ENCODE peak calls at places on chromosome 4, in four cellular contexts. One of them, this sample, is unnamed.

GRCh38 chr4:121726642-121727268 is 30.0 kb upstream of the ANXA5 start:
- DNase-seq in fibroblast of lung: peak
- DNase-seq in hepatocyte: peak
- DNase-seq in CD4-positive, alpha-beta T cell: no peak
- DNase-seq in this sample: peak

GRCh38 chr4:164888096-164888495 is 11.1 kb downstream of the APELA start:
- DNase-seq in fibroblast of lung: no peak
- DNase-seq in hepatocyte: no peak
- DNase-seq in CD4-positive, alpha-beta T cell: no peak
- DNase-seq in this sample: no peak

GRCh38 chr4:66927937-66928336 is 617.4 kb downstream of the CENPC start:
- DNase-seq in fibroblast of lung: peak
- DNase-seq in hepatocyte: no peak
- DNase-seq in CD4-positive, alpha-beta T cell: no peak
- DNase-seq in this sample: no peak

GRCh38 chr4:79273918-79274317 is 51.9 kb downstream of the NAA11 start:
- DNase-seq in fibroblast of lung: no peak
- DNase-seq in hepatocyte: no peak
- DNase-seq in CD4-positive, alpha-beta T cell: no peak
- DNase-seq in this sample: no peak

GRCh38 chr4:53809816-53810215 is 218.5 kb upstream of the LNX1 start:
- DNase-seq in fibroblast of lung: no peak
- DNase-seq in hepatocyte: no peak
- DNase-seq in CD4-positive, alpha-beta T cell: no peak
- DNase-seq in this sample: no peak

GRCh38 chr4:7777017-7777710 is 162.5 kb downstream of the AFAP1 start:
- DNase-seq in fibroblast of lung: no peak
- DNase-seq in hepatocyte: no peak
- DNase-seq in CD4-positive, alpha-beta T cell: no peak
- DNase-seq in this sample: no peak

GRCh38 chr4:174096456-174096855 is 187.0 kb downstream of the FBXO8 start:
- DNase-seq in fibroblast of lung: no peak
- DNase-seq in hepatocyte: no peak
- DNase-seq in CD4-positive, alpha-beta T cell: no peak
- DNase-seq in this sample: no peak

GRCh38 chr4:8688041-8688907 is 95.7 kb downstream of the CPZ start:
- DNase-seq in fibroblast of lung: no peak
- DNase-seq in hepatocyte: peak
- DNase-seq in CD4-positive, alpha-beta T cell: no peak
- DNase-seq in this sample: peak

GRCh38 chr4:5460106-5460801 is 248.1 kb downstream of the EVC2 start:
- DNase-seq in fibroblast of lung: peak
- DNase-seq in hepatocyte: peak
- DNase-seq in CD4-positive, alpha-beta T cell: no peak
- DNase-seq in this sample: peak

GRCh38 chr4:1204286-1204827 is 32.0 kb upstream of the SPON2 start:
- DNase-seq in fibroblast of lung: no peak
- DNase-seq in hepatocyte: no peak
- DNase-seq in CD4-positive, alpha-beta T cell: no peak
- DNase-seq in this sample: no peak

GRCh38 chr4:40471923-40472322 is 136.8 kb downstream of the CHRNA9 start:
- DNase-seq in fibroblast of lung: peak
- DNase-seq in hepatocyte: no peak
- DNase-seq in CD4-positive, alpha-beta T cell: no peak
- DNase-seq in this sample: peak

GRCh38 chr4:93827272-93827947 is 1.1 kb upstream of the ATOH1 start:
- DNase-seq in fibroblast of lung: no peak
- DNase-seq in hepatocyte: no peak
- DNase-seq in CD4-positive, alpha-beta T cell: no peak
- DNase-seq in this sample: no peak

GRCh38 chr4:185421366-185422124 is 4.2 kb downstream of the UFSP2 start:
- DNase-seq in fibroblast of lung: peak
- DNase-seq in hepatocyte: no peak
- DNase-seq in CD4-positive, alpha-beta T cell: no peak
- DNase-seq in this sample: peak

GRCh38 chr4:40307627-40308497 is 27.3 kb upstream of the CHRNA9 start:
- DNase-seq in fibroblast of lung: no peak
- DNase-seq in hepatocyte: no peak
- DNase-seq in CD4-positive, alpha-beta T cell: peak
- DNase-seq in this sample: no peak

GRCh38 chr4:102036619-102037376 is 246.3 kb downstream of the BANK1 start:
- DNase-seq in fibroblast of lung: peak
- DNase-seq in hepatocyte: peak
- DNase-seq in CD4-positive, alpha-beta T cell: no peak
- DNase-seq in this sample: peak

GRCh38 chr4:22897520-22898108 is 204.9 kb downstream of the GBA3 start:
- DNase-seq in fibroblast of lung: peak
- DNase-seq in hepatocyte: peak
- DNase-seq in CD4-positive, alpha-beta T cell: no peak
- DNase-seq in this sample: peak

GRCh38 chr4:41670530-41670929 is 78.0 kb downstream of the PHOX2B start:
- DNase-seq in fibroblast of lung: no peak
- DNase-seq in hepatocyte: no peak
- DNase-seq in CD4-positive, alpha-beta T cell: no peak
- DNase-seq in this sample: no peak

GRCh38 chr4:24226667-24227066 is 336.8 kb upstream of the PPARGC1A start:
- DNase-seq in fibroblast of lung: peak
- DNase-seq in hepatocyte: no peak
- DNase-seq in CD4-positive, alpha-beta T cell: no peak
- DNase-seq in this sample: peak

GRCh38 chr4:72665376-72665978 is 96.5 kb upstream of the ADAMTS3 start:
- DNase-seq in fibroblast of lung: no peak
- DNase-seq in hepatocyte: no peak
- DNase-seq in CD4-positive, alpha-beta T cell: no peak
- DNase-seq in this sample: no peak

GRCh38 chr4:184598753-184599491 is 50.3 kb downstream of the CASP3 start:
- DNase-seq in fibroblast of lung: no peak
- DNase-seq in hepatocyte: no peak
- DNase-seq in CD4-positive, alpha-beta T cell: no peak
- DNase-seq in this sample: no peak

GRCh38 chr4:159016527-159017137 is 86.2 kb upstream of the RAPGEF2 start:
- DNase-seq in fibroblast of lung: peak
- DNase-seq in hepatocyte: peak
- DNase-seq in CD4-positive, alpha-beta T cell: no peak
- DNase-seq in this sample: peak

GRCh38 chr4:87853108-87853507 is 20.3 kb downstream of the MEPE start:
- DNase-seq in fibroblast of lung: peak
- DNase-seq in hepatocyte: peak
- DNase-seq in CD4-positive, alpha-beta T cell: no peak
- DNase-seq in this sample: peak

GRCh38 chr4:68021185-68021584 is 57.9 kb upstream of the TMPRSS11A start:
- DNase-seq in fibroblast of lung: peak
- DNase-seq in hepatocyte: no peak
- DNase-seq in CD4-positive, alpha-beta T cell: no peak
- DNase-seq in this sample: no peak

GRCh38 chr4:173301518-173302201 is 32.5 kb downstream of the HMGB2 start:
- DNase-seq in fibroblast of lung: peak
- DNase-seq in hepatocyte: peak
- DNase-seq in CD4-positive, alpha-beta T cell: no peak
- DNase-seq in this sample: peak

GRCh38 chr4:62522273-62522672 is 1322.1 kb downstream of the ADGRL3 start:
- DNase-seq in fibroblast of lung: no peak
- DNase-seq in hepatocyte: no peak
- DNase-seq in CD4-positive, alpha-beta T cell: no peak
- DNase-seq in this sample: no peak

GRCh38 chr4:123338715-123339114 is 57.9 kb upstream of the SPRY1 start:
- DNase-seq in fibroblast of lung: no peak
- DNase-seq in hepatocyte: no peak
- DNase-seq in CD4-positive, alpha-beta T cell: no peak
- DNase-seq in this sample: no peak

GRCh38 chr4:186854256-186854655 is 130.6 kb upstream of the FAT1 start:
- DNase-seq in fibroblast of lung: peak
- DNase-seq in hepatocyte: no peak
- DNase-seq in CD4-positive, alpha-beta T cell: no peak
- DNase-seq in this sample: peak

GRCh38 chr4:110055014-110055768 is 142.5 kb downstream of the EGF start:
- DNase-seq in fibroblast of lung: peak
- DNase-seq in hepatocyte: no peak
- DNase-seq in CD4-positive, alpha-beta T cell: no peak
- DNase-seq in this sample: peak

GRCh38 chr4:32485976-32486375 is 1765.8 kb downstream of the PCDH7 start:
- DNase-seq in fibroblast of lung: no peak
- DNase-seq in hepatocyte: no peak
- DNase-seq in CD4-positive, alpha-beta T cell: no peak
- DNase-seq in this sample: no peak

GRCh38 chr4:144716778-144717177 is 70.8 kb downstream of the HHIP start:
- DNase-seq in fibroblast of lung: peak
- DNase-seq in hepatocyte: no peak
- DNase-seq in CD4-positive, alpha-beta T cell: no peak
- DNase-seq in this sample: peak

GRCh38 chr4:10623241-10623640 is 61.3 kb downstream of the CLNK start:
- DNase-seq in fibroblast of lung: peak
- DNase-seq in hepatocyte: no peak
- DNase-seq in CD4-positive, alpha-beta T cell: no peak
- DNase-seq in this sample: peak

GRCh38 chr4:40710484-40711269 is 39.1 kb upstream of the NSUN7 start:
- DNase-seq in fibroblast of lung: no peak
- DNase-seq in hepatocyte: no peak
- DNase-seq in CD4-positive, alpha-beta T cell: no peak
- DNase-seq in this sample: peak

GRCh38 chr4:107035711-107036601 is at the start of gene DKK2:
- DNase-seq in fibroblast of lung: peak
- DNase-seq in hepatocyte: peak
- DNase-seq in CD4-positive, alpha-beta T cell: no peak
- DNase-seq in this sample: peak

DNA sequence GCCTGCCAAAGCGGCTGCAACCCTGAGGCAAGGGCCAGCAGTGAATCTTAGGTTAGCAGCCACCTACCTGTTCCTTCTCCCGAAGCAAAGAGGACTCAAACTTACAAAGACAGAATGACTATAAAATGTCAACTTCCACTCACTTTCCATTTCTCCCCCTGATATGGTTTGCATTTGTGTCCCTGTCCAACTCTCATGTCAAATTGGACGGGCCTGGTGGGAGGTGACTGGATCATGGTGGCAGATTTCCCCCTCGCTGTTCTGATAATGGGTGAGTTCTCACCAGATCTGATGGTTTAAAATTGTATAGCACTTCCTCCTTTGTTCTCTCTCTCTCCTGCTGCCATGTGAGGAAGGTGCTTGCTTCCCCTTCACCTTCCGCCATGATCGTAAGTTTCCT is 35.3 kb upstream of the TMEM154 start:
- DNase-seq in fibroblast of lung: no peak
- DNase-seq in hepatocyte: no peak
- DNase-seq in CD4-positive, alpha-beta T cell: no peak
- DNase-seq in this sample: no peak
- H3K27ac ChIP-seq in fibroblast of lung: no peak
- H3K27ac ChIP-seq in hepatocyte: no peak
- H3K27ac ChIP-seq in CD4-positive, alpha-beta T cell: no peak
- H3K27ac ChIP-seq in this sample: no peak

DNA sequence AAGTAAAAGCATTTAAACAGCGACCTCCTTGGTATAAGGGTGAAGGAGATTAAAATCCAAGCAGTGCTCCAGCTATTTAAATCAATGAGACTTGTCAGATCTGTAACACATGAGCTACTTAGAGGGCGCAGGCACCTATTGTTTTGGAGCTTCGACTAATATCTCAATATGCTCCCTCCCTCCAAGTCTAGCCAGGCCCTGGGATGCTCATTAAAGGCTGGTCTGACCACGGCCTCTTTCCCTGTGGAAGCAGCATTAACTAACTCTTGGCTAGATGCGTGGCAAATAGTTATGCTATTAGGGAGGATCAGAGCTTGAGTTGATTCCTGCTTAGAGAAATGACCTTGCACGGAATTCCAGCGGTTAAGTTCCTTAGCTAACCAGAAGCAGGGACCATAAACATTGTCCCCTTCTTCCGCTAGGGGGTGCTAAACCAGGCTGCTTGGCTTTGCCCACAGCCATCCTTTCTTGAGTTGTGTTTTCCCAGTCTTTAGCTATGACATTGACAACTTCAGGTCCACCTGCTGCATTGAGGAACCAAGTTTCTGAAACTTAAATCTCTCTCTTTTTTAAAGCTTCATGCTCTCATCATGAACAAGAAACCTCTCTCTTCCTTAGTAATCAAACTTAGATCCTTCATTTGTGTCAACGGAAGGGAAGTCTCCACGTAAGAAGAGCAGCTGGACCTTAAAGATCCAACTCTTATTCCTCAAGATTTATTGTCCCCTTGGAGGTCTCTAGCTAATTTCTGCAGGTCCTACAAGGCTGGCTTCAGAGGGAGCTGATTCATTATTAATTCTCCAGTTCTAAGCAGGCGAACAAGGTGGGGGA is 80.7 kb upstream of the IGFBP7 start:
- DNase-seq in fibroblast of lung: peak
- DNase-seq in hepatocyte: peak
- DNase-seq in CD4-positive, alpha-beta T cell: no peak
- DNase-seq in this sample: peak
- H3K27ac ChIP-seq in fibroblast of lung: no peak
- H3K27ac ChIP-seq in hepatocyte: peak
- H3K27ac ChIP-seq in CD4-positive, alpha-beta T cell: no peak
- H3K27ac ChIP-seq in this sample: no peak

GRCh38 chr4:3073158-3074077 is 920 bp downstream of the HTT-AS start:
- DNase-seq in fibroblast of lung: no peak
- DNase-seq in hepatocyte: no peak
- DNase-seq in CD4-positive, alpha-beta T cell: peak
- DNase-seq in this sample: no peak
- H3K27ac ChIP-seq in fibroblast of lung: no peak
- H3K27ac ChIP-seq in hepatocyte: peak
- H3K27ac ChIP-seq in CD4-positive, alpha-beta T cell: no peak
- H3K27ac ChIP-seq in this sample: peak

DNA sequence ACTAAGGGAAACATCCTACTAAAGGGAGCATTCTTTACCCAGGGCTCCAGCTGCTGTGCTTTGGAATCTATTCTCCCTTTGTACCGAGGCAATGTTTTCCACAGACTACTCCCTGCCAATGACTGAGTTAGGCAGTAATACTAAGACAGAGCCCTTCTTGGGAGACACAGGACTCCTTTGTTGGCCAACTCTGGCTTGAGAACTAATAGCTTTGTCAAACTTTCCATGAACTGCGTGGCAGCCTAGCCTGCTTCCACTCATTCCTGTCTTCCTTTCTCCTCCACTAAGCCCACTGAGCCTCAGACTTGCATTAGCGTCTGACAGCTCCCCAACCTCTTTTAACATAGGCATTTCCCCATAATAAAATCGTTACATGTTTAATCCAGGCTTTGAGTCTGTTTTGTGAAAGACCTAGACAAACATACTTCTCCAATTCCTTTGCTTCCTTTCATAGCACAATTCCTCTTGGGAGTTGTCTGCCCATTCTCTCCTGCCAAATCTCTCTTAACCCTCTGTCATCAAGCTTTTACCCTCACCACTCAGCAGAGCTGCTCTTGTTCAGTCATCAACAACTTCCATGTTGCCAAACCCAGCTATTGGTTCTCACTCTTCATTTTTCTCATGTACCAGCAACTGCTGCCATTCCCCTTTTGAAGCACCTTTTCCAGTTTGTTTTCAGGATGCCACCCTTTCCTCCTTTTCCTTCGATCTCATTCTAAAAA is 300.3 kb upstream of the IGFBP7 start:
- DNase-seq in fibroblast of lung: peak
- DNase-seq in hepatocyte: peak
- DNase-seq in CD4-positive, alpha-beta T cell: no peak
- DNase-seq in this sample: no peak
- H3K27ac ChIP-seq in fibroblast of lung: no peak
- H3K27ac ChIP-seq in hepatocyte: no peak
- H3K27ac ChIP-seq in CD4-positive, alpha-beta T cell: no peak
- H3K27ac ChIP-seq in this sample: no peak